ENCODE peak calls at places on chromosomes 4 and X, in seven cellular contexts. O is neuronal stem cell, T is IMR-90, F is mesenchymal stem cell, B is mesendoderm, G is H1, X is trophoblast cell. K is an unnamed sample.

GRCh38 chr4:184477201-184477999 is 3.0 kb upstream of the IRF2 start:
- DNase-seq in O (no peak), T (no peak), F (no peak), B (no peak), G (no peak), X (no peak), K (no peak)

GRCh38 chr4:967113-968104 is 6.0 kb downstream of the DGKQ start:
- DNase-seq in O (no peak), T (no peak), F (no peak), B (no peak), G (no peak), X (no peak), K (no peak)

GRCh38 chrX:21926116-21926515 is 14.4 kb upstream of the SMS start:
- DNase-seq in O (no peak), T (peak), F (peak), B (no peak), G (no peak), X (no peak), K (no peak)

GRCh38 chr4:182768821-182769220 is 148.4 kb downstream of the DCTD start:
- DNase-seq in O (no peak), T (peak), F (no peak), B (no peak), G (no peak), X (no peak), K (no peak)

GRCh38 chr4:74503580-74503979 is 58.6 kb downstream of the AREG start:
- DNase-seq in O (no peak), T (peak), F (peak), B (no peak), G (no peak), X (no peak), K (no peak)

GRCh38 chr4:25663778-25664177 is 8.1 kb downstream of the SLC34A2 start:
- DNase-seq in O (no peak), T (no peak), F (no peak), B (no peak), G (no peak), X (no peak), K (no peak)

GRCh38 chr4:153211986-153212720 is 7.9 kb downstream of the TRIM2 start:
- DNase-seq in O (no peak), T (peak), F (peak), B (no peak), G (no peak), X (no peak), K (no peak)

GRCh38 chrX:25039036-25039435 is 23.3 kb upstream of the ARX start:
- DNase-seq in O (no peak), T (no peak), F (no peak), B (no peak), G (no peak), X (no peak), K (no peak)

GRCh38 chr4:110164856-110165255 is 33.6 kb downstream of the ELOVL6 start:
- DNase-seq in O (no peak), T (no peak), F (no peak), B (no peak), G (no peak), X (no peak), K (no peak)

GRCh38 chr4:76751612-76752343 is 146.2 kb downstream of the SOWAHB start:
- DNase-seq in O (no peak), T (no peak), F (no peak), B (no peak), G (no peak), X (no peak), K (no peak)

GRCh38 chrX:53048169-53049126 is at the start of gene GPR173:
- DNase-seq in O (peak), T (peak), F (peak), B (peak), G (peak), X (no peak), K (peak)

GRCh38 chr4:85968945-85969830 is 390.7 kb downstream of the MAPK10 start:
- DNase-seq in O (peak), T (peak), F (peak), B (peak), G (no peak), X (peak), K (no peak)

GRCh38 chrX:124226129-124226528 is 106.3 kb upstream of the TEX13D start:
- DNase-seq in O (no peak), T (no peak), F (no peak), B (no peak), G (no peak), X (no peak), K (no peak)

GRCh38 chr4:174596513-174596912 is 74.2 kb upstream of the HPGD start:
- DNase-seq in O (no peak), T (no peak), F (no peak), B (no peak), G (no peak), X (no peak), K (no peak)

GRCh38 chr4:165301833-165302232 is 25.6 kb upstream of the MSMO1 start:
- DNase-seq in O (no peak), T (peak), F (peak), B (no peak), G (no peak), X (no peak), K (no peak)

GRCh38 chr4:89158884-89159503 is 47.7 kb downstream of the TIGD2 start:
- DNase-seq in O (peak), T (peak), F (peak), B (peak), G (no peak), X (peak), K (no peak)

GRCh38 chr4:89160806-89161205 is 49.5 kb downstream of the TIGD2 start:
- DNase-seq in O (no peak), T (no peak), F (no peak), B (no peak), G (no peak), X (no peak), K (no peak)

GRCh38 chr4:89161841-89162240 is 50.5 kb downstream of the TIGD2 start:
- DNase-seq in O (no peak), T (peak), F (peak), B (no peak), G (no peak), X (no peak), K (no peak)

GRCh38 chr4:89156515-89156914 is 45.2 kb downstream of the TIGD2 start:
- DNase-seq in O (no peak), T (no peak), F (no peak), B (no peak), G (no peak), X (no peak), K (no peak)

GRCh38 chr4:89157488-89158024 is 46.2 kb downstream of the TIGD2 start:
- DNase-seq in O (no peak), T (no peak), F (no peak), B (no peak), G (no peak), X (no peak), K (no peak)
- H2BK120ac ChIP-seq in O (no peak), T (no peak), F (no peak), B (no peak), G (no peak), X (no peak), K (no peak)

GRCh38 chrX:132488819-132489255 is at the start of gene MBNL3:
- DNase-seq in O (peak), T (peak), F (peak), B (peak), G (peak), X (peak), K (peak)

GRCh38 chrX:132490086-132490419 is 1.2 kb upstream of the MBNL3 start:
- DNase-seq in O (no peak), T (no peak), F (no peak), B (peak), G (no peak), X (no peak), K (no peak)

GRCh38 chrX:132491191-132491590 is 2.4 kb upstream of the MBNL3 start:
- DNase-seq in O (no peak), T (no peak), F (no peak), B (peak), G (no peak), X (peak), K (no peak)

GRCh38 chrX:132489256-132490085 is 633 bp upstream of the MBNL3 start:
- DNase-seq in O (peak), T (peak), F (peak), B (peak), G (peak), X (peak), K (peak)

DNA sequence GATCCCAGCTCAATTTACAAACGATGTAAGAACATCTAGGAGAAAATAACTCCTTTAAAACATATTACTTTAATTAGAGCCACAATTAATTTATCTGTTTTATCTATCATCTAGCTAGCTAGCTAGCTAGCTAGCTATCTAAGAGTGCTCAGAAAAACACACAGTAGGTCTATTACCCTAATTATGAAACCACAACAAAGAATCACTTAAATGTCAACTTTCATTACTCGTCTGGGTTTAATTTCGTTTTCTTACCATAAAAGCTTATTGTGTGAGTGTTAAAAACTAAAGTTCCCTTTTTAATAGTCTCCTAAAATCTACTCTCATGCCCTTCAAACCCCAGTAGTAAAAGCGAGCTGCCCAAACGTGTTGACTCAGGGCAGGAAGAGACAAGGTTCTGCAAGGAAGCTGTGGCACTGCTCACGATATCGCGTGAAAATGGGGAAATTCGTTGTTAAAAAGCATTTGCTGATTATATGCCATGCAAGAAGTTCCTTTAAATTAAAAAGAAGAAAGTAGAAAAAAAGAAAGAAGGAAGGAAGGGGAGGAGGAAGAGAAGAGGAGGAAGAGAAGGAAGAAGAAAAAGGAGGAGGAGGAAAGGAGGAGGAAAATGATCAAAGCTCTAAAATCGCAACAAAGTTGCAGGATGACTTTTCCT is 617 bp downstream of the MBNL3 start:
- DNase-seq in O (no peak), T (peak), F (peak), B (peak), G (no peak), X (no peak), K (no peak)
- H3K18ac ChIP-seq in O (no peak), T (no peak), F (no peak), B (no peak), G (no peak), X (no peak), K (no peak)

DNA sequence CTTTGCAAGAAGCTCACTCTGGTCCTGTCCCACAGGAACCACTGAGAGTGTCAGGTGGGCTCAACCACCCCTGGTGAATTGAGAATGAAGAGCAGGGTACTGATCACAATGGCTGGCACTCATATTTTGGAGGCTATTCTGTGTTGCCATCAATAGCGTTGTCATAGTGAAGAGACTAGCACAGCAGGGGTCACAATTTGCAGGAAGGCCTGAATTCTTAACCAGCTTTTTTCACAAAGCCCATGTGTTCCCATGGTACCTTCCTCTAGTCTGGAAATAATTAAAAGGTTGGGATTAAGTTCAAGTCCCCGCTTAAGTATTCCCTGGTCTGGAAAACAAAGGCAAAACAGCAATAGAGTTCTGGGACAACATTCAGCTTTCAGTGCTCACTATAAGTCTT is 1051.7 kb downstream of the C4orf33 start:
- DNase-seq in O (peak), T (no peak), F (no peak), B (peak), G (no peak), X (no peak), K (peak)
- H2BK120ac ChIP-seq in O (no peak), T (no peak), F (no peak), B (no peak), G (no peak), X (no peak), K (no peak)

GRCh38 chr4:118331352-118331751 is 21.5 kb downstream of the PRSS12 start:
- DNase-seq in O (no peak), T (no peak), F (no peak), B (no peak), G (no peak), X (no peak), K (no peak)
- H3K18ac ChIP-seq in O (no peak), T (no peak), F (no peak), B (no peak), G (no peak), X (peak), K (no peak)

GRCh38 chrX:19512359-19512758 is 2.9 kb downstream of the MAP3K15 start:
- DNase-seq in O (no peak), T (no peak), F (no peak), B (no peak), G (no peak), X (no peak), K (no peak)
- H2BK120ac ChIP-seq in O (no peak), T (no peak), F (no peak), B (no peak), G (no peak), X (no peak), K (no peak)

K was measured in H9.